ENCODE peak calls at places on chromosome 13, in nine cellular contexts. J is T-helper 17 cell, Y is fibroblast of lung, T is heart right ventricle, V is foreskin fibroblast, G is SHP77, M is pons, D is fibroblast of mammary gland, B is Caco-2. F is an unnamed sample.

GRCh38 chr13:44437356-44438233 is 64.0 kb downstream of the SERP2 start:
- DNase-seq in J (no peak), D (peak), Y (peak), G (no peak), B (no peak), V (peak), T (no peak), M (peak), F (no peak)

GRCh38 chr13:77902319-77902963 is 16.2 kb downstream of the EDNRB start:
- DNase-seq in D (no peak), M (no peak), J (no peak), T (no peak), B (no peak), G (no peak), Y (no peak), V (no peak), F (no peak)

GRCh38 chr13:100659578-100659977 is 15.0 kb downstream of the TMTC4 start:
- DNase-seq in D (no peak), Y (no peak), T (no peak), M (peak), G (no peak), B (no peak), V (no peak), J (no peak), F (no peak)

GRCh38 chr13:27634231-27634630 is 12.5 kb downstream of the POLR1D start:
- DNase-seq in D (no peak), G (no peak), B (no peak), T (no peak), Y (no peak), V (no peak), J (no peak), M (no peak), F (no peak)

GRCh38 chr13:50448535-50448981 is 394.9 kb downstream of the DLEU7 start:
- DNase-seq in Y (no peak), J (no peak), V (peak), B (no peak), M (no peak), T (peak), G (peak), D (no peak), F (no peak)

GRCh38 chr13:44744880-44745633 is 168.9 kb upstream of the TSC22D1 start:
- DNase-seq in V (no peak), Y (no peak), B (no peak), G (no peak), M (no peak), J (no peak), D (no peak), T (no peak), F (no peak)

GRCh38 chr13:45695198-45695730 is 6.9 kb upstream of the CBY2 start:
- DNase-seq in T (no peak), J (no peak), D (peak), Y (peak), V (no peak), M (no peak), G (no peak), B (no peak), F (no peak)

GRCh38 chr13:95676100-95676774 is 702 bp upstream of the DNAJC3 start:
- DNase-seq in D (peak), T (peak), M (peak), B (peak), G (peak), V (peak), Y (peak), J (peak), F (no peak)

GRCh38 chr13:36814465-36814864 is 4.6 kb upstream of the RFXAP start:
- DNase-seq in V (no peak), M (peak), D (no peak), B (no peak), Y (no peak), J (no peak), T (no peak), G (no peak), F (no peak)